ENCODE peak calls at places on chromosomes 16 and 17, in four cellular contexts. V is esophagus squamous epithelium, Z is testis, U is uterus. O is an unnamed sample.
A peak's percentile ranks its signal among the peaks of the same experiment; 100 is the strongest.

GRCh38 chr16:17149904-17150483 is 320.8 kb downstream of the XYLT1 start:
- DNase-seq in U (no peak), Z (no peak), V (no peak), O (no peak)

GRCh38 chr17:34979650-34980352 is 511 bp upstream of the LIG3 start:
- DNase-seq in V (no peak), U (no peak), Z (no peak), O (no peak)

GRCh38 chr17:44258811-44259351 is 9.1 kb downstream of the SLC4A1 start:
- DNase-seq in V (no peak), U (no peak), Z (no peak), O (no peak)

GRCh38 chr17:2071421-2072281 is 16.7 kb downstream of the HIC1 start:
- DNase-seq in Z (no peak), U (peak; percentile 75), V (no peak), O (no peak)

GRCh38 chr16:64132190-64132589 is 989.7 kb downstream of the CDH11 start:
- DNase-seq in V (no peak), Z (no peak), U (no peak), O (no peak)

GRCh38 chr16:57519796-57520360 is 16.5 kb downstream of the CCDC102A start:
- DNase-seq in U (peak; percentile 80), V (no peak), Z (peak; percentile 87), O (peak; percentile 84)

GRCh38 chr17:63488851-63489250 is 12.0 kb downstream of the ACE start:
- DNase-seq in U (no peak), Z (no peak), V (no peak), O (no peak)

GRCh38 chr16:88922114-88922825 is 54.7 kb downstream of the CBFA2T3 start:
- DNase-seq in V (no peak), Z (peak; percentile 49), U (peak; percentile 71), O (no peak)

GRCh38 chr17:50967795-50968194 is 101.6 kb upstream of the TOB1 start:
- DNase-seq in Z (no peak), V (no peak), U (no peak), O (no peak)

GRCh38 chr16:11107781-11108465 is 148.1 kb downstream of the SOCS1 start:
- DNase-seq in U (no peak), Z (no peak), V (no peak), O (no peak)

GRCh38 chr16:19583665-19584300 is 28.3 kb downstream of the VPS35L start:
- DNase-seq in U (no peak), V (no peak), Z (peak; percentile 48), O (peak; percentile 42)

GRCh38 chr17:50618300-50618699 is 16.4 kb upstream of the ABCC3 start:
- DNase-seq in U (no peak), Z (no peak), V (no peak), O (no peak)

GRCh38 chr17:21127508-21128077 is 829 bp downstream of the DHRS7B start:
- DNase-seq in V (no peak), U (no peak), Z (no peak), O (no peak)

GRCh38 chr16:10608687-10609409 is 28.4 kb upstream of the EMP2 start:
- DNase-seq in V (no peak), U (no peak), Z (no peak), O (no peak)

GRCh38 chr17:45120558-45120957 is 11.8 kb downstream of the PLCD3 start:
- DNase-seq in Z (no peak), V (no peak), U (no peak), O (no peak)

GRCh38 chr17:72183194-72183685 is 62.4 kb downstream of the SOX9 start:
- DNase-seq in Z (no peak), U (no peak), V (no peak), O (no peak)

GRCh38 chr17:63113167-63113566 is 147.1 kb downstream of the TANC2 start:
- DNase-seq in U (no peak), Z (no peak), V (no peak), O (no peak)

GRCh38 chr16:65118866-65119265 is 3.0 kb downstream of the CDH11 start:
- DNase-seq in Z (no peak), U (peak; percentile 27), V (no peak), O (no peak)

GRCh38 chr17:35543856-35544255 is 6.4 kb upstream of the SLFN12L start:
- DNase-seq in Z (no peak), U (no peak), V (no peak), O (no peak)

GRCh38 chr17:63961355-63962207 is 11.1 kb downstream of the SCN4A start:
- DNase-seq in Z (peak; percentile 84), V (no peak), U (peak; percentile 44), O (peak; percentile 89)

GRCh38 chr16:88034770-88035169 is 83.5 kb downstream of the BANP start:
- DNase-seq in V (no peak), U (no peak), Z (no peak), O (no peak)

GRCh38 chr17:43410557-43411368 is 12.0 kb downstream of the ARL4D start:
- DNase-seq in U (peak; percentile 71), V (no peak), Z (peak; percentile 56), O (peak; percentile 20)

GRCh38 chr17:42819939-42820535 is 4.0 kb downstream of the BECN1 start:
- DNase-seq in V (no peak), Z (peak; percentile 68), U (no peak), O (peak; percentile 81)

GRCh38 chr17:41520821-41521521 is 2.3 kb upstream of the KRT15 start:
- DNase-seq in V (no peak), U (no peak), Z (no peak), O (peak; percentile 78)

GRCh38 chr17:41522301-41523224 is 3.9 kb upstream of the KRT15 start:
- DNase-seq in V (no peak), U (no peak), Z (no peak), O (no peak)

GRCh38 chr17:41519501-41520224 is 973 bp upstream of the KRT15 start:
- DNase-seq in V (no peak), Z (no peak), U (no peak), O (no peak)

GRCh38 chr17:41523225-41523593 is 4.5 kb upstream of the KRT15 start:
- DNase-seq in Z (no peak), V (no peak), U (no peak), O (no peak)

DNA sequence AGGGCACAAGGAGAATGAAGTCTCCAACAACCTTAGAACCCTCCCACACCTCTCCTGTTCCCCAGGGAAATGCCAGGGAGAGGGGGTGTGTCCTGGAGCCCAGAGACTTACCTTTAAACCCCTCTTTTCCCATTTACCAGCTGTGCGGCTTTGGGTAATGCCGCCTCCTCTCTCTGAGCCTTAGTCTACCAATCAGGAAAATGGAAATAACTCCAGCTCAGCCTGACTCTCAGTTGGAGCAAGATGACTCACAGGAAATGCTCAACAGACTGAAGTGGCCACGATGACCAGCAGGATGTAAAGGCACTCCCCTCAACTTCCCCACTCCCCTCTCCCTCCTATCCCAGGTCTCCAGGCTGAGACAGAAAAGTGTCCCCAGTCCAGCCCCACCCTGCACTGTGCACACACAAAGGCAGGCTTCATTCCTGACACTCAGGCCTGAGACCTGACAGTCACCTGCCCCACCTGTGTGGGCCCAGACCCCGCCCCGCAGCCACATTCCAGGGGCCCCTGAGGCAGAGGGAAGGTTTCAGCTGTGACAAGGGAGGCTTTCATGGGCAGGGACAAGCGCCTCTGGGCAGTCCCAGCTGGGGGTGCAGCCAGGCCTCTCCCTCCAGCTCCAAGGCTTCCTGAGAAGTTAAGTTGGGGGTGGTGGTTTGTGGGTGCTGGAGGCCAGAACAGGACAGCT is 3.0 kb upstream of the KRT15 start:
- DNase-seq in Z (no peak), V (no peak), U (no peak), O (peak; percentile 23)
- TF ChIP-seq POLR2A in Z (no peak), V (no peak), U (no peak), O (no peak)

DNA sequence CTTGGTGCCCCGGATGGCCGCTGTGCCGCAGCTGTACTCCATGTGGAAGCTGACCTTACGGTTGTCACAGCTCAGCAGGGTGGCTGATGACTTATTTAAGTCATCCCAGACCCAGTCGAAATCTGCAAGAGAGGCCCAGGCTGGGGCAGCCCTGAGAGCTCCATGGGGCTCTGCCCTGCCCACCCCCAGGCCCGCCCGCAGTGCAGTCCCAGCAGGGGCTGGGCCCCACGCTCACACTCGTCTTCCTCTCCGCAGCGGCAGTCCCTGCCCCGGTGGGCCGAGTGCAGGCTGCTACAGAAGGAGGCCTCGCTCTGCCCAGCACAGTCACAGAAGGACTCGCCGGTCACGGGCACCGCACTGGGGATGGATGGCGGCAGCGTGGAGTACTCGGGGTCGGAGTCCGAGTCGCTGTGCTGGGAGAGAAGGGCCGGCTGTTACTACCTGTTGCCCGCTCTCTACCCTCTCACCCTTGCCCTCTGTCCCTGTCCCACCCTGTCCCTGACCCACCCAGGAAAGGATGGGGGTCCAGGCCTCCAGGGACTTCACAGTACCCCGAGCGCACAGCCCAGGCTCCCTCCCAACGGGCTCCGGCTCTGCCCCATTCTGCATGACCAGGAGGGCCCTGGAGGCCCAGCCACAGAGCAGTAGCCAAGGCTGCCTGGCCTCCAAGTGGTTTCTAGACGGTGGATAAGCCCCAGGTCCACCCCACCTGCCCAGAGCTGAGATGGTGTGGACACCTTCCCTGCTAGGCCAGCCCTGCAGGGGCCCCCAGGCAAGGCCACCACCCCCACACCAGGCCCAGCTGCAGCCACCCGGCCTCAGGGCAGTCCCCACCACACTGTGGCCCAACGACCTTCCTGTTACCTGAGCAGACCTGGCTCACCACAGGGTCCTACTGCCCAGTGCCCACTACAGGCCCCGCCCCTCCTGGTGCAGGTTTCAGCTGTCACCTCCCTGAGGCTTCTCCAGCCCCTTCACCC is 3.9 kb downstream of the SPSB3 start:
- DNase-seq in U (no peak), Z (no peak), V (no peak), O (no peak)
- TF ChIP-seq POLR2A in U (no peak), Z (no peak), V (no peak), O (no peak)

GRCh38 chr17:16444258-16444886 is 29.0 kb downstream of the TRPV2 start:
- DNase-seq in Z (no peak), U (no peak), V (no peak), O (no peak)
- TF ChIP-seq POLR2A in Z (no peak), U (no peak), V (no peak), O (peak; percentile 16)

DNA sequence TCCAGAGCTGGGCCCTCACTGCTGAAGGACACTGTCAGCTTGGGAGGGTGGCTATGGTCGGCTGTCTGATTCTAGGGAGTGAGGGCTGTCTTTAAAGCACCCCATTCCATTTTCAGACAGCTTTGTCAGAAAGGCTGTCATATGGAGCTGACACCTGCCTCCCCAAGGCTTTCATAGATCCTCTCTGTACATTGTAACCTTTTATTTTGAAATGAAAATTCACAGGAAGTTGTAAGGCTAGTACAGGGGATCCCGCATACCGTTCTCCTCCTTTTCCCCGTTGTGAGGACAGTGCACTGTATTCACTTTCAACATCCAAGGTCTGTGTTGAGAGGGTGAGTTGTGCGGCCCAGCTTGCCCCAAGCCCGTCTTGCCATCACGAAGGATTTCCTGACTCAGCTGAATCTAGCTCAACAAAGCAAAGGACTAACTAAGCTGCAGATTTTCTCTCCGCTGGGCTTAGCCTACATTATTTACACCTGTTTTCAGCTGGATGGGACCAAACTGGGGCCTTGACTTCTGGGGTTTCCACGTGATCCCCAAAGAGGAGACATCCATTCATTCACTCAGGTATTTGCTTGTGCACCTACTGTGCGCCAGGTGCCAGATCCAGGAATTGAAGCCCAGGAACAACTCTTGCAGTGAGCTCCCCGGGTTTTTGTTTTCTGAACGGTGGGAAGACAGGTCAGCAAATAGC is 5.2 kb upstream of the TMEM235 start:
- DNase-seq in V (no peak), U (no peak), Z (no peak), O (no peak)
- TF ChIP-seq POLR2A in V (no peak), U (no peak), Z (no peak), O (peak; percentile 27)

GRCh38 chr17:7394452-7395191 is at the start of gene PLSCR3:
- DNase-seq in Z (peak; percentile 87), U (peak; percentile 83), V (no peak), O (peak; percentile 83)
- TF ChIP-seq POLR2A in Z (no peak), U (peak; percentile 94), V (peak; percentile 94), O (peak; percentile 88)

GRCh38 chr17:41792835-41793748 is 6.6 kb upstream of the JUP start:
- DNase-seq in U (peak; percentile 54), V (no peak), Z (peak; percentile 68), O (peak; percentile 29)
- TF ChIP-seq POLR2A in U (no peak), V (peak; percentile 45), Z (no peak), O (no peak)

GRCh38 chr17:9224485-9224884 is 203.2 kb downstream of the NTN1 start:
- DNase-seq in U (no peak), V (no peak), Z (no peak), O (no peak)
- TF ChIP-seq POLR2A in U (no peak), V (no peak), Z (no peak), O (no peak)